ENCODE peak calls at places on chromosomes 2 and 18, in six cellular contexts. One of them, this sample, is unnamed.
A peak's percentile ranks its signal among the peaks of the same experiment; 100 is the strongest.

GRCh38 chr18:11872479-11873136 is 21.4 kb downstream of the CHMP1B start:
- DNase-seq in BJ: no peak
- DNase-seq in endodermal cell: peak; percentile 58
- DNase-seq in GM12865: peak; percentile 41
- DNase-seq in MM.1S: no peak
- DNase-seq in HepG2: peak; percentile 71
- DNase-seq in this sample: no peak

GRCh38 chr2:9771481-9772017 is 71.7 kb upstream of the TAF1B start:
- DNase-seq in BJ: no peak
- DNase-seq in endodermal cell: peak; percentile 57
- DNase-seq in GM12865: no peak
- DNase-seq in MM.1S: no peak
- DNase-seq in HepG2: peak; percentile 44
- DNase-seq in this sample: no peak

GRCh38 chr18:27656905-27657304 is 471.8 kb upstream of the CHST9 start:
- DNase-seq in BJ: no peak
- DNase-seq in endodermal cell: no peak
- DNase-seq in GM12865: no peak
- DNase-seq in MM.1S: no peak
- DNase-seq in HepG2: no peak
- DNase-seq in this sample: no peak

GRCh38 chr2:109353806-109354745 is 225.1 kb downstream of the SH3RF3 start:
- DNase-seq in BJ: no peak
- DNase-seq in endodermal cell: peak; percentile 46
- DNase-seq in GM12865: no peak
- DNase-seq in MM.1S: no peak
- DNase-seq in HepG2: no peak
- DNase-seq in this sample: no peak

GRCh38 chr2:23661276-23662050 is 265.5 kb downstream of the ATAD2B start:
- DNase-seq in BJ: no peak
- DNase-seq in endodermal cell: no peak
- DNase-seq in GM12865: no peak
- DNase-seq in MM.1S: no peak
- DNase-seq in HepG2: no peak
- DNase-seq in this sample: no peak

GRCh38 chr2:180647651-180648050 is 332.8 kb upstream of the UBE2E3 start:
- DNase-seq in BJ: no peak
- DNase-seq in endodermal cell: no peak
- DNase-seq in GM12865: no peak
- DNase-seq in MM.1S: no peak
- DNase-seq in HepG2: no peak
- DNase-seq in this sample: no peak

GRCh38 chr2:28626891-28627421 is 124.7 kb upstream of the PPP1CB start:
- DNase-seq in BJ: no peak
- DNase-seq in endodermal cell: no peak
- DNase-seq in GM12865: no peak
- DNase-seq in MM.1S: no peak
- DNase-seq in HepG2: no peak
- DNase-seq in this sample: no peak

GRCh38 chr2:218895758-218896500 is 15.3 kb downstream of the WNT10A start:
- DNase-seq in BJ: no peak
- DNase-seq in endodermal cell: peak; percentile 65
- DNase-seq in GM12865: no peak
- DNase-seq in MM.1S: no peak
- DNase-seq in HepG2: no peak
- DNase-seq in this sample: no peak

GRCh38 chr2:888211-888801 is 62.3 kb upstream of the SNTG2 start:
- DNase-seq in BJ: no peak
- DNase-seq in endodermal cell: peak; percentile 45
- DNase-seq in GM12865: no peak
- DNase-seq in MM.1S: no peak
- DNase-seq in HepG2: no peak
- DNase-seq in this sample: no peak

GRCh38 chr2:28360742-28361293 is 31.8 kb upstream of the FOSL2 start:
- DNase-seq in BJ: no peak
- DNase-seq in endodermal cell: peak; percentile 69
- DNase-seq in GM12865: no peak
- DNase-seq in MM.1S: no peak
- DNase-seq in HepG2: no peak
- DNase-seq in this sample: no peak

GRCh38 chr2:136006658-136007057 is 21.2 kb upstream of the DARS1 start:
- DNase-seq in BJ: no peak
- DNase-seq in endodermal cell: no peak
- DNase-seq in GM12865: no peak
- DNase-seq in MM.1S: no peak
- DNase-seq in HepG2: no peak
- DNase-seq in this sample: no peak

GRCh38 chr18:50039736-50040135 is 155.2 kb downstream of the MYO5B start:
- DNase-seq in BJ: no peak
- DNase-seq in endodermal cell: no peak
- DNase-seq in GM12865: no peak
- DNase-seq in MM.1S: no peak
- DNase-seq in HepG2: no peak
- DNase-seq in this sample: no peak

GRCh38 chr18:75142677-75143076 is 66.3 kb downstream of the PTGR3 start:
- DNase-seq in BJ: no peak
- DNase-seq in endodermal cell: no peak
- DNase-seq in GM12865: no peak
- DNase-seq in MM.1S: no peak
- DNase-seq in HepG2: no peak
- DNase-seq in this sample: no peak

GRCh38 chr18:76860411-76860810 is 38.1 kb downstream of the ZNF236 start:
- DNase-seq in BJ: no peak
- DNase-seq in endodermal cell: no peak
- DNase-seq in GM12865: no peak
- DNase-seq in MM.1S: no peak
- DNase-seq in HepG2: no peak
- DNase-seq in this sample: no peak

GRCh38 chr2:205078762-205079161 is 533.5 kb downstream of the PARD3B start:
- DNase-seq in BJ: no peak
- DNase-seq in endodermal cell: no peak
- DNase-seq in GM12865: no peak
- DNase-seq in MM.1S: no peak
- DNase-seq in HepG2: no peak
- DNase-seq in this sample: no peak

GRCh38 chr18:9120796-9121195 is 15.8 kb upstream of the ANKRD12 start:
- DNase-seq in BJ: no peak
- DNase-seq in endodermal cell: no peak
- DNase-seq in GM12865: peak; percentile 59
- DNase-seq in MM.1S: peak; percentile 74
- DNase-seq in HepG2: no peak
- DNase-seq in this sample: no peak

GRCh38 chr2:26344581-26345283 is 1.2 kb upstream of the SELENOI start:
- DNase-seq in BJ: no peak
- DNase-seq in endodermal cell: peak; percentile 80
- DNase-seq in GM12865: peak; percentile 9
- DNase-seq in MM.1S: no peak
- DNase-seq in HepG2: peak; percentile 63
- DNase-seq in this sample: no peak

GRCh38 chr2:8457620-8458255 is 224.1 kb upstream of the ID2 start:
- DNase-seq in BJ: no peak
- DNase-seq in endodermal cell: peak; percentile 60
- DNase-seq in GM12865: no peak
- DNase-seq in MM.1S: no peak
- DNase-seq in HepG2: no peak
- DNase-seq in this sample: no peak

GRCh38 chr2:127014630-127015029 is 92.3 kb downstream of the BIN1 start:
- DNase-seq in BJ: peak; percentile 80
- DNase-seq in endodermal cell: no peak
- DNase-seq in GM12865: no peak
- DNase-seq in MM.1S: no peak
- DNase-seq in HepG2: no peak
- DNase-seq in this sample: no peak

GRCh38 chr2:16205631-16206030 is 265.3 kb downstream of the MYCN start:
- DNase-seq in BJ: no peak
- DNase-seq in endodermal cell: no peak
- DNase-seq in GM12865: no peak
- DNase-seq in MM.1S: no peak
- DNase-seq in HepG2: no peak
- DNase-seq in this sample: no peak

GRCh38 chr2:88656690-88657089 is 29.4 kb upstream of the EIF2AK3 start:
- DNase-seq in BJ: no peak
- DNase-seq in endodermal cell: no peak
- DNase-seq in GM12865: no peak
- DNase-seq in MM.1S: no peak
- DNase-seq in HepG2: no peak
- DNase-seq in this sample: no peak

GRCh38 chr18:44914028-44914427 is 233.3 kb downstream of the SETBP1 start:
- DNase-seq in BJ: no peak
- DNase-seq in endodermal cell: no peak
- DNase-seq in GM12865: no peak
- DNase-seq in MM.1S: no peak
- DNase-seq in HepG2: no peak
- DNase-seq in this sample: no peak

GRCh38 chr18:66640431-66640830 is 36.5 kb upstream of the CDH19 start:
- DNase-seq in BJ: no peak
- DNase-seq in endodermal cell: no peak
- DNase-seq in GM12865: no peak
- DNase-seq in MM.1S: no peak
- DNase-seq in HepG2: no peak
- DNase-seq in this sample: no peak

GRCh38 chr2:4791488-4791887 is 900.7 kb upstream of the SOX11 start:
- DNase-seq in BJ: no peak
- DNase-seq in endodermal cell: no peak
- DNase-seq in GM12865: no peak
- DNase-seq in MM.1S: no peak
- DNase-seq in HepG2: no peak
- DNase-seq in this sample: no peak

GRCh38 chr2:231533777-231534125 is 3.5 kb upstream of the NMUR1 start:
- DNase-seq in BJ: no peak
- DNase-seq in endodermal cell: no peak
- DNase-seq in GM12865: no peak
- DNase-seq in MM.1S: no peak
- DNase-seq in HepG2: no peak
- DNase-seq in this sample: no peak

GRCh38 chr2:47485751-47486300 is 82.9 kb downstream of the MSH2 start:
- DNase-seq in BJ: no peak
- DNase-seq in endodermal cell: no peak
- DNase-seq in GM12865: no peak
- DNase-seq in MM.1S: no peak
- DNase-seq in HepG2: no peak
- DNase-seq in this sample: no peak

GRCh38 chr2:239255643-239256042 is 145.2 kb downstream of the HDAC4 start:
- DNase-seq in BJ: no peak
- DNase-seq in endodermal cell: no peak
- DNase-seq in GM12865: no peak
- DNase-seq in MM.1S: no peak
- DNase-seq in HepG2: no peak
- DNase-seq in this sample: no peak

GRCh38 chr2:210287301-210287700 is 27.7 kb downstream of the MYL1 start:
- DNase-seq in BJ: no peak
- DNase-seq in endodermal cell: no peak
- DNase-seq in GM12865: no peak
- DNase-seq in MM.1S: no peak
- DNase-seq in HepG2: no peak
- DNase-seq in this sample: no peak

GRCh38 chr18:57150828-57151227 is 3.9 kb downstream of the BOD1L2 start:
- DNase-seq in BJ: no peak
- DNase-seq in endodermal cell: peak; percentile 83
- DNase-seq in GM12865: no peak
- DNase-seq in MM.1S: no peak
- DNase-seq in HepG2: no peak
- DNase-seq in this sample: no peak

GRCh38 chr18:33326975-33327374 is 113.5 kb downstream of the CCDC178 start:
- DNase-seq in BJ: no peak
- DNase-seq in endodermal cell: no peak
- DNase-seq in GM12865: no peak
- DNase-seq in MM.1S: no peak
- DNase-seq in HepG2: no peak
- DNase-seq in this sample: no peak

GRCh38 chr2:8565399-8566154 is 116.3 kb upstream of the ID2 start:
- DNase-seq in BJ: no peak
- DNase-seq in endodermal cell: peak; percentile 23
- DNase-seq in GM12865: no peak
- DNase-seq in MM.1S: no peak
- DNase-seq in HepG2: no peak
- DNase-seq in this sample: no peak

GRCh38 chr2:237694423-237695194 is 67.2 kb downstream of the LRRFIP1 start:
- DNase-seq in BJ: no peak
- DNase-seq in endodermal cell: no peak
- DNase-seq in GM12865: peak; percentile 54
- DNase-seq in MM.1S: peak; percentile 30
- DNase-seq in HepG2: no peak
- DNase-seq in this sample: no peak
- H3K4me3 ChIP-seq in BJ: no peak overlapping the region
- H3K4me3 ChIP-seq in endodermal cell: peak overlapping the region; percentile 88
- H3K4me3 ChIP-seq in GM12865: peak overlapping the region; percentile 89
- H3K4me3 ChIP-seq in MM.1S: peak overlapping the region; percentile 91
- H3K4me3 ChIP-seq in HepG2: peak overlapping the region; percentile 88
- H3K4me3 ChIP-seq in this sample: peak overlapping the region; percentile 97

GRCh38 chr2:62410926-62411456 is 95.0 kb downstream of the TMEM17 start:
- DNase-seq in BJ: no peak
- DNase-seq in endodermal cell: no peak
- DNase-seq in GM12865: no peak
- DNase-seq in MM.1S: no peak
- DNase-seq in HepG2: no peak
- DNase-seq in this sample: no peak

GRCh38 chr2:62412347-62412742 is 93.7 kb downstream of the TMEM17 start:
- DNase-seq in BJ: no peak
- DNase-seq in endodermal cell: no peak
- DNase-seq in GM12865: no peak
- DNase-seq in MM.1S: no peak
- DNase-seq in HepG2: no peak
- DNase-seq in this sample: no peak

GRCh38 chr2:62409442-62409841 is 96.6 kb downstream of the TMEM17 start:
- DNase-seq in BJ: no peak
- DNase-seq in endodermal cell: no peak
- DNase-seq in GM12865: peak; percentile 29
- DNase-seq in MM.1S: no peak
- DNase-seq in HepG2: no peak
- DNase-seq in this sample: no peak

GRCh38 chr2:62407838-62408589 is 98.0 kb downstream of the TMEM17 start:
- DNase-seq in BJ: no peak
- DNase-seq in endodermal cell: no peak
- DNase-seq in GM12865: no peak
- DNase-seq in MM.1S: no peak
- DNase-seq in HepG2: no peak
- DNase-seq in this sample: no peak

GRCh38 chr2:62410015-62410453 is 96.0 kb downstream of the TMEM17 start:
- DNase-seq in BJ: no peak
- DNase-seq in endodermal cell: no peak
- DNase-seq in GM12865: peak; percentile 63
- DNase-seq in MM.1S: no peak
- DNase-seq in HepG2: no peak
- DNase-seq in this sample: no peak
- TF ChIP-seq CTCF in BJ: no peak
- TF ChIP-seq CTCF in endodermal cell: peak; percentile 40
- TF ChIP-seq CTCF in GM12865: peak; percentile 50
- TF ChIP-seq CTCF in MM.1S: peak; percentile 18
- TF ChIP-seq CTCF in HepG2: peak; percentile 63
- TF ChIP-seq CTCF in this sample: peak; percentile 54

GRCh38 chr18:32237024-32237423 is 47.2 kb downstream of the MEP1B start:
- DNase-seq in BJ: no peak
- DNase-seq in endodermal cell: no peak
- DNase-seq in GM12865: no peak
- DNase-seq in MM.1S: no peak
- DNase-seq in HepG2: no peak
- DNase-seq in this sample: no peak
- H3K4me3 ChIP-seq in BJ: no peak overlapping the region
- H3K4me3 ChIP-seq in endodermal cell: no peak overlapping the region
- H3K4me3 ChIP-seq in GM12865: no peak overlapping the region
- H3K4me3 ChIP-seq in MM.1S: no peak overlapping the region
- H3K4me3 ChIP-seq in HepG2: no peak overlapping the region
- H3K4me3 ChIP-seq in this sample: no peak overlapping the region

GRCh38 chr2:147910990-147911473 is 66.2 kb downstream of the ACVR2A start:
- DNase-seq in BJ: no peak
- DNase-seq in endodermal cell: peak; percentile 37
- DNase-seq in GM12865: peak; percentile 72
- DNase-seq in MM.1S: peak; percentile 62
- DNase-seq in HepG2: peak; percentile 54
- DNase-seq in this sample: peak; percentile 27
- TF ChIP-seq CTCF in BJ: peak; percentile 62
- TF ChIP-seq CTCF in endodermal cell: peak; percentile 91
- TF ChIP-seq CTCF in GM12865: peak; percentile 60
- TF ChIP-seq CTCF in MM.1S: peak; percentile 73
- TF ChIP-seq CTCF in HepG2: peak; percentile 73
- TF ChIP-seq CTCF in this sample: peak; percentile 50

This sample was measured in GM12864.